ENCODE peak calls at places on chromosomes 13 and 19, in nine cellular contexts. One of them, this sample, is unnamed. For H3K9me3, the result is how much of the 10 kb centered on the place peaks cover.

GRCh38 chr19:13727798-13728197 is 36.5 kb upstream of the MRI1 start:
- DNase-seq in right cardiac atrium: no peak
- DNase-seq in heart right ventricle: peak
- DNase-seq in A673: peak
- DNase-seq in effector memory CD4-positive, alpha-beta T cell: no peak
- DNase-seq in vagina: no peak
- DNase-seq in endodermal cell: no peak
- DNase-seq in cardiac muscle cell: no peak
- DNase-seq in tibial nerve: peak
- DNase-seq in this sample: no peak

GRCh38 chr13:76164290-76164689 is 528.2 kb downstream of the LMO7 start:
- DNase-seq in right cardiac atrium: no peak
- DNase-seq in heart right ventricle: no peak
- DNase-seq in A673: no peak
- DNase-seq in effector memory CD4-positive, alpha-beta T cell: no peak
- DNase-seq in vagina: no peak
- DNase-seq in endodermal cell: no peak
- DNase-seq in cardiac muscle cell: no peak
- DNase-seq in tibial nerve: no peak
- DNase-seq in this sample: no peak

GRCh38 chr19:4567584-4568071 is 8.1 kb upstream of the SEMA6B start:
- DNase-seq in right cardiac atrium: peak
- DNase-seq in heart right ventricle: peak
- DNase-seq in A673: peak
- DNase-seq in effector memory CD4-positive, alpha-beta T cell: peak
- DNase-seq in vagina: no peak
- DNase-seq in endodermal cell: peak
- DNase-seq in cardiac muscle cell: peak
- DNase-seq in tibial nerve: peak
- DNase-seq in this sample: no peak

GRCh38 chr19:16587031-16588023 is 15.1 kb upstream of the SLC35E1 start:
- DNase-seq in right cardiac atrium: peak
- DNase-seq in heart right ventricle: no peak
- DNase-seq in A673: no peak
- DNase-seq in effector memory CD4-positive, alpha-beta T cell: peak
- DNase-seq in vagina: no peak
- DNase-seq in endodermal cell: peak
- DNase-seq in cardiac muscle cell: peak
- DNase-seq in tibial nerve: peak
- DNase-seq in this sample: no peak

GRCh38 chr13:110436276-110436675 is 125.2 kb downstream of the RAB20 start:
- DNase-seq in right cardiac atrium: no peak
- DNase-seq in heart right ventricle: no peak
- DNase-seq in A673: no peak
- DNase-seq in effector memory CD4-positive, alpha-beta T cell: no peak
- DNase-seq in vagina: no peak
- DNase-seq in endodermal cell: no peak
- DNase-seq in cardiac muscle cell: no peak
- DNase-seq in tibial nerve: no peak
- DNase-seq in this sample: no peak

GRCh38 chr13:90910240-90910639 is 437.2 kb upstream of the MIR17HG start:
- DNase-seq in right cardiac atrium: no peak
- DNase-seq in heart right ventricle: no peak
- DNase-seq in A673: no peak
- DNase-seq in effector memory CD4-positive, alpha-beta T cell: no peak
- DNase-seq in vagina: no peak
- DNase-seq in endodermal cell: no peak
- DNase-seq in cardiac muscle cell: no peak
- DNase-seq in tibial nerve: no peak
- DNase-seq in this sample: no peak

GRCh38 chr19:14434543-14435319 is 1.6 kb downstream of the PKN1 start:
- DNase-seq in right cardiac atrium: peak
- DNase-seq in heart right ventricle: peak
- DNase-seq in A673: no peak
- DNase-seq in effector memory CD4-positive, alpha-beta T cell: no peak
- DNase-seq in vagina: no peak
- DNase-seq in endodermal cell: no peak
- DNase-seq in cardiac muscle cell: no peak
- DNase-seq in tibial nerve: no peak
- DNase-seq in this sample: no peak

GRCh38 chr13:42101821-42102580 is 53.6 kb downstream of the DGKH start:
- DNase-seq in right cardiac atrium: peak
- DNase-seq in heart right ventricle: no peak
- DNase-seq in A673: no peak
- DNase-seq in effector memory CD4-positive, alpha-beta T cell: no peak
- DNase-seq in vagina: no peak
- DNase-seq in endodermal cell: no peak
- DNase-seq in cardiac muscle cell: no peak
- DNase-seq in tibial nerve: no peak
- DNase-seq in this sample: no peak

GRCh38 chr19:2432131-2432848 is 4.9 kb upstream of the TIMM13 start:
- DNase-seq in right cardiac atrium: peak
- DNase-seq in heart right ventricle: no peak
- DNase-seq in A673: no peak
- DNase-seq in effector memory CD4-positive, alpha-beta T cell: no peak
- DNase-seq in vagina: no peak
- DNase-seq in endodermal cell: no peak
- DNase-seq in cardiac muscle cell: no peak
- DNase-seq in tibial nerve: no peak
- DNase-seq in this sample: no peak

GRCh38 chr19:2429917-2430570 is 2.7 kb upstream of the TIMM13 start:
- DNase-seq in right cardiac atrium: peak
- DNase-seq in heart right ventricle: no peak
- DNase-seq in A673: no peak
- DNase-seq in effector memory CD4-positive, alpha-beta T cell: no peak
- DNase-seq in vagina: no peak
- DNase-seq in endodermal cell: no peak
- DNase-seq in cardiac muscle cell: no peak
- DNase-seq in tibial nerve: no peak
- DNase-seq in this sample: no peak

GRCh38 chr19:2428756-2429711 is 1.6 kb upstream of the TIMM13 start:
- DNase-seq in right cardiac atrium: peak
- DNase-seq in heart right ventricle: no peak
- DNase-seq in A673: no peak
- DNase-seq in effector memory CD4-positive, alpha-beta T cell: no peak
- DNase-seq in vagina: no peak
- DNase-seq in endodermal cell: peak
- DNase-seq in cardiac muscle cell: no peak
- DNase-seq in tibial nerve: no peak
- DNase-seq in this sample: no peak

GRCh38 chr19:2433854-2434253 is 6.5 kb upstream of the TIMM13 start:
- DNase-seq in right cardiac atrium: peak
- DNase-seq in heart right ventricle: no peak
- DNase-seq in A673: no peak
- DNase-seq in effector memory CD4-positive, alpha-beta T cell: no peak
- DNase-seq in vagina: no peak
- DNase-seq in endodermal cell: no peak
- DNase-seq in cardiac muscle cell: no peak
- DNase-seq in tibial nerve: no peak
- DNase-seq in this sample: no peak

DNA sequence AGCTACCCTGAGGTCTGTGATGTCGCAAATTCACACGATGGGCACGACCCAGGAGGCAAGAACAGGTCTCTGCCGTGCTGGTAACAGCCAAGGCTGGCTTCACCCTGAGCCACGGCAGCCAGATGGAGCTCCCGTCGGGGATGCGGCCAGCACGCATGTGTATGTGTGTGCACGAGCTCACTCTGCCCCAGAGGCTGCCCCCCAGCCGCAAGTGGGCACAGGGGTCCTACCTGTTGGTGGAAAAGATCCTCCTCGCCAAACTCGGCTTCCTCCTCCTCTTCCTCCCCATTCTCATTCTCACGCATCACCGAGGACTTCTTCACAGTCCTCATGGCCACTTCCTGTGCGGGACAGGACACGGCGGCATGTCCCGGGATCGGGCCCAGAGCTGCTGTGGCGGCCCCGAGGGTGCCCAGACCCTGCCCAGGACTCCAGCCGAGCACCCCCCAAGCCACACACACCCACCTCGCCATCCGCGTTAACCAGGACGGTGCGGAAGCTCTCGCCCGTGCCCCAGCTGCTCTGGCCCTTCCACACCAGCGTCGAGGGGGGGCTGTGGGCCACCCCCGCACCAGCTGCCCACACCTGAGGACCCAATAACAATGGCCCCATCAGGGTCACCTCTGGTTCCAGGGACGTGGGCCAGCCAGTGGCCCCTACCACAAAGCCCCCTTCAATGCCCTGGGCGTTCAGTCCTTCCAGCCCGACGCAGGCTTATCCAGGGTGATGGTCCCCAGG is 4.1 kb upstream of the TIMM13 start:
- DNase-seq in right cardiac atrium: peak
- DNase-seq in heart right ventricle: no peak
- DNase-seq in A673: no peak
- DNase-seq in effector memory CD4-positive, alpha-beta T cell: no peak
- DNase-seq in vagina: no peak
- DNase-seq in endodermal cell: no peak
- DNase-seq in cardiac muscle cell: no peak
- DNase-seq in tibial nerve: no peak
- DNase-seq in this sample: no peak
- H3K4me3 ChIP-seq in right cardiac atrium: no peak
- H3K4me3 ChIP-seq in heart right ventricle: no peak
- H3K4me3 ChIP-seq in A673: no peak
- H3K4me3 ChIP-seq in effector memory CD4-positive, alpha-beta T cell: no peak
- H3K4me3 ChIP-seq in vagina: no peak
- H3K4me3 ChIP-seq in endodermal cell: no peak
- H3K4me3 ChIP-seq in cardiac muscle cell: no peak
- H3K4me3 ChIP-seq in tibial nerve: no peak
- H3K4me3 ChIP-seq in this sample: no peak

DNA sequence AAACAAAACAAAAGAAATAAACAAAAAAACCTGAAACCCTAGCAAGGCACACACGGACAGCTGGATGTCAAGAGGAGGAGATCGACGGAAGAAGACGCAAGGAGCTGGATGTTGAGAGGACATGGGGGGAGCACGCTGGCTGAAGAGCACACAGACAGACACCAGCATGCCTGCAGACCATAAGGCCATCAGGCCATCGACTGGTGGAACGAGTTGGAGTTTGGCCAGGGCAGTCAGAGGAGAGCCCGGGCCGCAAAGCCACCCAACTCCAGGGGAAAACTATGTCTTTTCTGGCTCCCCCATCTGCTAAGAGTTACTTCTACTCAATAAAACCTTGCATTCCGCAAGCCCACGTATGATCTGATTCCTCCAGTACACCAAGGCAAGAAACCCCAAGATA is 979.6 kb downstream of the PCDH17 start:
- DNase-seq in right cardiac atrium: no peak
- DNase-seq in heart right ventricle: no peak
- DNase-seq in A673: no peak
- DNase-seq in effector memory CD4-positive, alpha-beta T cell: no peak
- DNase-seq in vagina: no peak
- DNase-seq in endodermal cell: no peak
- DNase-seq in cardiac muscle cell: no peak
- DNase-seq in tibial nerve: no peak
- DNase-seq in this sample: no peak
- H3K9me3 ChIP-seq in right cardiac atrium: under half
- H3K9me3 ChIP-seq in heart right ventricle: under half
- H3K9me3 ChIP-seq in A673: under half
- H3K9me3 ChIP-seq in effector memory CD4-positive, alpha-beta T cell: under half
- H3K9me3 ChIP-seq in vagina: under half
- H3K9me3 ChIP-seq in endodermal cell: under half
- H3K9me3 ChIP-seq in cardiac muscle cell: under half
- H3K9me3 ChIP-seq in tibial nerve: under half
- H3K9me3 ChIP-seq in this sample: under half

DNA sequence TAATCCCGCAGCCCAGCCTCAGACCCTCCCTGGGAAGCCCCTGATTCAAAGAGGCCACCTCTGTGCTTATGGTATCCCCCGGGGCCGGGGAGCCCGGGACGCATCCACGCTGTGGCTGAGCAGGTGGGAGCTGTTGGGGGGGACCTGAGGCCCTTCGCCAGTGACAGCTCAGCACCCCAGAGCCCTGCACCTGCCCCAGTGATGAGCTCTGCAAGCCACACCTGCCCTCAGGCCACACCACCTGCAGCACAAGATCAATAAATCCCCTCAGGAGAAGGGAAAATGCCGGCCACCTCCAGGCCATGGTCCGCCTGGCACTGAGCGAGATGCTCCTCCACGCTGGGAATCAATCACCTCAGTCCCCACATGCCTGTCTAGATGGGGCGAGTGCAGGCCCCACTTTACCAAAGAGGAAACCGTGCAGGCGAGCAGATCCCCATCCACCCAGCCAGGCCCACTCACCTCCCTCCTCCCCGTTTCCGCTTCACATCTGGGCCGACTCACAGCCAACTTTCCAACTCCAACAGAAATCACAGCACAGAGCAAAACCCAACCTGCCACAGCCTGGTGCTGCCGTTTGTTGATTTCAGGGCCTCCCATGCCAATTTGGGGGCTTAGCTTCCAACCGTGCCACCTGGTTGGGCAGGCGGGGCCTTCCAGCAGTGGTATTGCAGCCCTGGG is 12.8 kb downstream of the MOB3A start:
- DNase-seq in right cardiac atrium: peak
- DNase-seq in heart right ventricle: peak
- DNase-seq in A673: no peak
- DNase-seq in effector memory CD4-positive, alpha-beta T cell: peak
- DNase-seq in vagina: no peak
- DNase-seq in endodermal cell: no peak
- DNase-seq in cardiac muscle cell: no peak
- DNase-seq in tibial nerve: no peak
- DNase-seq in this sample: no peak
- H3K4me3 ChIP-seq in right cardiac atrium: no peak
- H3K4me3 ChIP-seq in heart right ventricle: peak
- H3K4me3 ChIP-seq in A673: no peak
- H3K4me3 ChIP-seq in effector memory CD4-positive, alpha-beta T cell: peak
- H3K4me3 ChIP-seq in vagina: no peak
- H3K4me3 ChIP-seq in endodermal cell: no peak
- H3K4me3 ChIP-seq in cardiac muscle cell: no peak
- H3K4me3 ChIP-seq in tibial nerve: no peak
- H3K4me3 ChIP-seq in this sample: peak

GRCh38 chr19:21611659-21612402 is 106.4 kb downstream of the ZNF429 start:
- DNase-seq in right cardiac atrium: no peak
- DNase-seq in heart right ventricle: no peak
- DNase-seq in A673: no peak
- DNase-seq in effector memory CD4-positive, alpha-beta T cell: no peak
- DNase-seq in vagina: no peak
- DNase-seq in endodermal cell: no peak
- DNase-seq in cardiac muscle cell: no peak
- DNase-seq in tibial nerve: no peak
- DNase-seq in this sample: no peak

GRCh38 chr19:21610341-21610740 is 104.9 kb downstream of the ZNF429 start:
- DNase-seq in right cardiac atrium: no peak
- DNase-seq in heart right ventricle: no peak
- DNase-seq in A673: no peak
- DNase-seq in effector memory CD4-positive, alpha-beta T cell: no peak
- DNase-seq in vagina: no peak
- DNase-seq in endodermal cell: no peak
- DNase-seq in cardiac muscle cell: no peak
- DNase-seq in tibial nerve: no peak
- DNase-seq in this sample: no peak

GRCh38 chr19:21608571-21608970 is 103.2 kb downstream of the ZNF429 start:
- DNase-seq in right cardiac atrium: no peak
- DNase-seq in heart right ventricle: no peak
- DNase-seq in A673: no peak
- DNase-seq in effector memory CD4-positive, alpha-beta T cell: no peak
- DNase-seq in vagina: no peak
- DNase-seq in endodermal cell: no peak
- DNase-seq in cardiac muscle cell: no peak
- DNase-seq in tibial nerve: no peak
- DNase-seq in this sample: no peak

GRCh38 chr19:21610787-21611186 is 105.4 kb downstream of the ZNF429 start:
- DNase-seq in right cardiac atrium: no peak
- DNase-seq in heart right ventricle: no peak
- DNase-seq in A673: no peak
- DNase-seq in effector memory CD4-positive, alpha-beta T cell: no peak
- DNase-seq in vagina: no peak
- DNase-seq in endodermal cell: no peak
- DNase-seq in cardiac muscle cell: no peak
- DNase-seq in tibial nerve: no peak
- DNase-seq in this sample: no peak

GRCh38 chr19:21612403-21612872 is 107.0 kb downstream of the ZNF429 start:
- DNase-seq in right cardiac atrium: no peak
- DNase-seq in heart right ventricle: no peak
- DNase-seq in A673: no peak
- DNase-seq in effector memory CD4-positive, alpha-beta T cell: no peak
- DNase-seq in vagina: no peak
- DNase-seq in endodermal cell: no peak
- DNase-seq in cardiac muscle cell: no peak
- DNase-seq in tibial nerve: no peak
- DNase-seq in this sample: no peak
- H3K9me3 ChIP-seq in right cardiac atrium: under half
- H3K9me3 ChIP-seq in heart right ventricle: under half
- H3K9me3 ChIP-seq in A673: under half
- H3K9me3 ChIP-seq in effector memory CD4-positive, alpha-beta T cell: under half
- H3K9me3 ChIP-seq in vagina: under half
- H3K9me3 ChIP-seq in endodermal cell: under half
- H3K9me3 ChIP-seq in cardiac muscle cell: under half
- H3K9me3 ChIP-seq in tibial nerve: under half
- H3K9me3 ChIP-seq in this sample: under half

This sample was measured in breast epithelium.